ENCODE peak calls at places on chromosomes 1 and 21, in eight cellular contexts. V, W, O, M, U, H, C and F are unnamed samples.
A peak's percentile ranks its signal among the peaks of the same experiment; 100 is the strongest.

GRCh38 chr1:47179023-47179987 is 10.5 kb downstream of the PDZK1IP1 start:
- DNase-seq in W (peak; percentile 95), M (peak; percentile 96), O (peak; percentile 26), C (peak; percentile 70), V (peak; percentile 52), H (peak; percentile 73), U (peak; percentile 39), F (peak; percentile 69)

GRCh38 chr1:25874209-25874608 is 1.3 kb downstream of the PAQR7 start:
- DNase-seq in O (no peak), C (no peak), H (no peak), W (no peak), M (no peak), V (no peak), U (no peak), F (no peak)

GRCh38 chr1:216221260-216221700 is 202.0 kb downstream of the USH2A start:
- DNase-seq in V (no peak), O (no peak), M (peak; percentile 76), U (no peak), H (peak; percentile 66), W (peak; percentile 61), C (peak; percentile 57), F (peak; percentile 93)

GRCh38 chr1:236172041-236172579 is 29.8 kb downstream of the GPR137B start:
- DNase-seq in H (no peak), U (no peak), M (no peak), W (no peak), O (no peak), C (no peak), V (no peak), F (no peak)

GRCh38 chr1:175172503-175172902 is 20.1 kb downstream of the KIAA0040 start:
- DNase-seq in O (no peak), V (no peak), H (peak; percentile 21), C (no peak), U (no peak), W (no peak), M (no peak), F (no peak)

GRCh38 chr1:204377800-204378608 is 18.3 kb upstream of the PLEKHA6 start:
- DNase-seq in W (peak; percentile 45), V (peak; percentile 35), M (peak; percentile 44), C (no peak), O (peak; percentile 25), H (peak; percentile 83), U (no peak), F (peak; percentile 49)

GRCh38 chr1:60088620-60089155 is 15.1 kb upstream of the C1orf87 start:
- DNase-seq in H (no peak), M (peak; percentile 55), C (no peak), V (no peak), W (no peak), U (no peak), O (no peak), F (peak; percentile 16)

GRCh38 chr21:44282370-44282769 is 3.3 kb upstream of the AIRE start:
- DNase-seq in W (no peak), C (no peak), V (no peak), H (no peak), U (no peak), M (no peak), O (no peak), F (no peak)

GRCh38 chr1:229229137-229229720 is 41.7 kb upstream of the RAB4A start:
- DNase-seq in V (no peak), W (peak; percentile 36), C (no peak), H (no peak), U (no peak), O (no peak), M (no peak), F (no peak)

GRCh38 chr21:42843021-42843420 is 36.3 kb downstream of the WDR4 start:
- DNase-seq in W (no peak), U (no peak), C (no peak), H (no peak), M (no peak), O (no peak), V (no peak), F (no peak)

GRCh38 chr1:168879906-168880734 is 151.1 kb upstream of the DPT start:
- DNase-seq in W (peak; percentile 8), U (no peak), V (no peak), C (no peak), O (no peak), M (peak; percentile 22), H (peak; percentile 47), F (no peak)

GRCh38 chr1:118960567-118961136 is 27.5 kb downstream of the TBX15 start:
- DNase-seq in C (peak; percentile 98), U (no peak), O (no peak), M (peak; percentile 97), W (peak; percentile 74), H (no peak), V (no peak), F (no peak)

GRCh38 chr1:203537806-203538464 is 44.0 kb downstream of the OPTC start:
- DNase-seq in M (peak; percentile 61), C (no peak), V (no peak), U (no peak), H (no peak), O (no peak), W (no peak), F (no peak)

GRCh38 chr1:227043755-227044154 is 103.7 kb downstream of the COQ8A start:
- DNase-seq in W (no peak), H (no peak), U (no peak), C (peak; percentile 41), O (no peak), V (no peak), M (peak; percentile 29), F (no peak)

GRCh38 chr1:85344256-85344694 is 67.8 kb upstream of the BCL10 start:
- DNase-seq in M (peak; percentile 65), O (no peak), V (no peak), W (peak; percentile 91), C (no peak), H (no peak), U (no peak), F (no peak)

GRCh38 chr1:201408176-201408814 is 9.2 kb upstream of the LAD1 start:
- DNase-seq in H (peak; percentile 57), O (peak; percentile 32), C (no peak), M (peak; percentile 89), V (peak; percentile 44), W (peak; percentile 80), U (peak; percentile 47), F (peak; percentile 34)

GRCh38 chr1:28359592-28360239 is 9.8 kb upstream of the PHACTR4 start:
- DNase-seq in O (peak; percentile 54), H (peak; percentile 67), V (peak; percentile 73), W (peak; percentile 54), M (peak; percentile 78), C (no peak), U (peak; percentile 60), F (peak; percentile 60)

GRCh38 chr1:37147906-37148305 is 113.6 kb upstream of the GRIK3 start:
- DNase-seq in C (no peak), V (no peak), W (no peak), H (no peak), M (no peak), O (no peak), U (no peak), F (no peak)

GRCh38 chr1:54978528-54979326 is 1.7 kb upstream of the TMEM61 start:
- DNase-seq in C (no peak), O (no peak), H (no peak), M (no peak), W (no peak), U (no peak), V (no peak), F (no peak)

GRCh38 chr1:77511440-77511840 is 171.0 kb downstream of the ZZZ3 start:
- DNase-seq in H (no peak), O (no peak), M (peak; percentile 89), V (no peak), U (no peak), W (peak; percentile 73), C (peak; percentile 85), F (no peak)

GRCh38 chr1:17624540-17625256 is 85.2 kb downstream of the ARHGEF10L start:
- DNase-seq in H (no peak), C (no peak), O (no peak), V (no peak), U (no peak), W (peak; percentile 79), M (peak; percentile 73), F (no peak)

GRCh38 chr1:208909011-208909410 is 664.8 kb upstream of the PLXNA2 start:
- DNase-seq in C (no peak), W (no peak), V (no peak), O (no peak), U (no peak), M (no peak), H (no peak), F (no peak)

GRCh38 chr1:103911450-103911849 is 161.8 kb downstream of the AMY1C start:
- DNase-seq in M (no peak), V (no peak), C (no peak), W (no peak), O (no peak), H (no peak), U (no peak), F (no peak)

GRCh38 chr1:152566681-152567080 is at the start of gene LCE3E:
- DNase-seq in W (no peak), V (no peak), U (no peak), M (no peak), C (no peak), O (no peak), H (no peak), F (no peak)